ENCODE peak calls at places on chromosomes 2 and 18, in eight cellular contexts. D is PC-9, V is AG10803, F is ovary, C is nephron progenitor cell, E is A549, Q is HFFc6, B is RWPE1. A is an unnamed sample.

GRCh38 chr2:166333809-166334208 is 41.9 kb downstream of the SCN9A start:
- DNase-seq in D (no peak), V (peak; percentile 5), F (no peak), C (no peak), E (no peak), Q (peak; percentile 29), B (peak; percentile 2), A (no peak)

GRCh38 chr2:44952143-44952805 is 10.8 kb downstream of the SIX3 start:
- DNase-seq in D (no peak), V (peak; percentile 47), F (no peak), C (peak; percentile 81), E (peak; percentile 81), Q (no peak), B (peak; percentile 44), A (no peak)

GRCh38 chr18:32851936-32852335 is 79.1 kb upstream of the KLHL14 start:
- DNase-seq in D (no peak), V (no peak), F (no peak), C (no peak), E (no peak), Q (no peak), B (no peak), A (peak; percentile 59)

GRCh38 chr2:189210250-189211075 is 30.9 kb upstream of the COL5A2 start:
- DNase-seq in D (peak; percentile 37), V (peak; percentile 96), F (peak; percentile 68), C (no peak), E (peak; percentile 89), Q (peak; percentile 93), B (peak; percentile 76), A (peak; percentile 97)

GRCh38 chr2:40062381-40062780 is 283.3 kb upstream of the THUMPD2 start:
- DNase-seq in D (no peak), V (no peak), F (no peak), C (no peak), E (no peak), Q (no peak), B (no peak), A (no peak)

GRCh38 chr2:24613154-24613814 is 122.2 kb downstream of the NCOA1 start:
- DNase-seq in D (peak; percentile 42), V (peak; percentile 51), F (no peak), C (no peak), E (peak; percentile 25), Q (peak; percentile 75), B (no peak), A (no peak)

GRCh38 chr18:3233004-3233403 is 13.2 kb upstream of the MYOM1 start:
- DNase-seq in D (no peak), V (no peak), F (no peak), C (no peak), E (no peak), Q (no peak), B (no peak), A (no peak)

GRCh38 chr2:71458413-71459083 is 5.2 kb downstream of the DYSF start:
- DNase-seq in D (peak; percentile 81), V (peak; percentile 56), F (no peak), C (no peak), E (no peak), Q (peak; percentile 13), B (no peak), A (peak; percentile 49)

GRCh38 chr2:48519608-48520007 is 10.3 kb upstream of the STON1 start:
- DNase-seq in D (no peak), V (peak; percentile 89), F (no peak), C (no peak), E (no peak), Q (no peak), B (no peak), A (no peak)

GRCh38 chr2:130928385-130928784 is 91.7 kb downstream of the ARHGEF4 start:
- DNase-seq in D (no peak), V (no peak), F (no peak), C (no peak), E (no peak), Q (no peak), B (no peak), A (no peak)

GRCh38 chr2:94861308-94862152 is 9.7 kb upstream of the TEKT4 start:
- DNase-seq in D (no peak), V (no peak), F (no peak), C (peak; percentile 64), E (no peak), Q (no peak), B (no peak), A (no peak)

GRCh38 chr2:156845806-156846558 is 409.8 kb downstream of the GPD2 start:
- DNase-seq in D (no peak), V (no peak), F (no peak), C (no peak), E (no peak), Q (peak; percentile 21), B (no peak), A (no peak)

GRCh38 chr2:237896941-237897340 is 37.5 kb downstream of the RAMP1 start:
- DNase-seq in D (no peak), V (no peak), F (peak; percentile 7), C (no peak), E (no peak), Q (no peak), B (no peak), A (no peak)

DNA sequence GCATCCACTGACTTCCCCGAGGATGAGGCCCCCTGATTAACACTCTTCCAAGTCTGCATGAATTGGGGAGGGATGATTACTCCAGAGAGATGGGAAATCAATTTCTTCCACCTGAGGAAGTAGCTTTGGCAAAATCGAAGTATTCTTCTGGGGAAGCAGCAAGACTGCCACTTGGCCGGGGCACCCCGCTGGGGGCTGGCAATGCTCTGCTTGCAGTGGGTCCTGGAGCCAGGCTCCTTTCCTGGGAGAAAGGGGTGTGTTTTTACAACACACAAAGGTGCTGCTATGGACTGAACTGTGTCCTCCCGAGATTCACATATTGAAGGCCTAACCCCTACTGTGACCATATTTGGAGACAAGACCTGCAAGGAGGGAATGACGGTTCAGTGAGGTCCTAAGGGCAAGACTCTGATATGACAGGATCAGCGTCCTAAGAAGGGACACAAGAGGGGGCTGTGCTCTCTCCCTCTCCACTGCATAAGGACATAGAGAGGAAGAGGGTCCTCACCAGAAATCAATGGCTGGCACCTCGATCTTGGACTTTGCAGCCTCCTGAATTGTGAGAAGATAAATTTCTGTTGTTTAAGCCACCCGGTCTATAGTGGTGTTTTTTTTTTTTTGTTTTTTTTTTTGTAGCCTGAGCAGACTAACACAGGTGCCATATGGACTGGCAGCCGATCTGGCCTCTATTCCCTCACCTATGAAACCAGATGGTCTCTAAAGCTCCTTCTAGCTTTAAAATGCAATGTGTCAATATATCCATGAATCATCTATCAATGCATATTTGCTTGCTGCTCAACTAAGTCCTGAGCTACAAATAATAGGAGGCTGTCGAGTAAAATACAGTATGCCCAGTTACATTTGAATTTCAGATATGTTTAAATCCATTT is 3.6 kb upstream of the SMARCAL1 start:
- DNase-seq in D (no peak), V (no peak), F (no peak), C (no peak), E (no peak), Q (no peak), B (no peak), A (no peak)
- TF ChIP-seq CTCF in D (no peak), V (no peak), F (no peak), C (no peak), E (no peak), Q (no peak), B (no peak), A (no peak)

GRCh38 chr18:76803814-76804213 is 18.5 kb upstream of the ZNF236 start:
- DNase-seq in D (no peak), V (peak; percentile 44), F (peak; percentile 53), C (peak; percentile 69), E (peak; percentile 76), Q (peak; percentile 40), B (peak; percentile 68), A (peak; percentile 20)

GRCh38 chr18:76803413-76803812 is 18.9 kb upstream of the ZNF236 start:
- DNase-seq in D (no peak), V (no peak), F (no peak), C (no peak), E (no peak), Q (no peak), B (no peak), A (no peak)

GRCh38 chr18:76808561-76808960 is 13.8 kb upstream of the ZNF236 start:
- DNase-seq in D (no peak), V (no peak), F (no peak), C (no peak), E (no peak), Q (no peak), B (no peak), A (no peak)

GRCh38 chr18:76806301-76806700 is 16.1 kb upstream of the ZNF236 start:
- DNase-seq in D (no peak), V (no peak), F (no peak), C (no peak), E (no peak), Q (no peak), B (peak; percentile 87), A (no peak)

GRCh38 chr18:76805221-76805620 is 17.1 kb upstream of the ZNF236 start:
- DNase-seq in D (no peak), V (peak; percentile 17), F (no peak), C (no peak), E (no peak), Q (peak; percentile 60), B (no peak), A (no peak)
- TF ChIP-seq CTCF in D (no peak), V (peak; percentile 31), F (no peak), C (no peak), E (no peak), Q (peak; percentile 21), B (no peak), A (peak; percentile 27)

DNA sequence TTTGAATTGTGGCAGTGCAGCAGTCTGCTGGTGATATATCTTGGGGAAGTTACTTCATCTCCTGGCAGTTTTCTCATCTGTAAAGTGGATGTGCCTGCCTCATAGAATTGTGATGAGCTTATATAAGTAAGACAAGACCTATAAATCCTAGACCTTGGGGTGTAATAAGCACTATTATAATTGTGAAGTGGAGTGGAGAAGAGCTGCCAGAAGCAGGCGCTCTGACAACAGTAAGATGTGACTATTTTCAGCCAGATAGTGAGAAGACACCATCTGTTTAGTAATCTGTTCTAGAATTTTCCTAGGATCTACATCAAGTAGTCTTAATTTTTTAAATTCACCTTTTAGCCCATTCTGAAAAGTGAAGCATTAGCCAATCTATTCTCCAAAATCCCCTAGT is 85.6 kb upstream of the TSPYL6 start:
- DNase-seq in D (no peak), V (no peak), F (no peak), C (no peak), E (no peak), Q (no peak), B (no peak), A (no peak)
- TF ChIP-seq CTCF in D (no peak), V (peak; percentile 14), F (no peak), C (no peak), E (peak; percentile 32), Q (no peak), B (no peak), A (peak; percentile 17)

GRCh38 chr2:240412211-240412830 is 23.1 kb upstream of the GPC1 start:
- DNase-seq in D (no peak), V (no peak), F (no peak), C (peak; percentile 32), E (no peak), Q (no peak), B (no peak), A (no peak)

GRCh38 chr2:240410808-240411207 is 24.7 kb upstream of the GPC1 start:
- DNase-seq in D (no peak), V (no peak), F (no peak), C (no peak), E (no peak), Q (no peak), B (no peak), A (no peak)

GRCh38 chr2:240411261-240412160 is 24.0 kb upstream of the GPC1 start:
- DNase-seq in D (no peak), V (no peak), F (no peak), C (peak; percentile 1), E (no peak), Q (no peak), B (no peak), A (no peak)

GRCh38 chr2:240413813-240414429 is 21.5 kb upstream of the GPC1 start:
- DNase-seq in D (no peak), V (no peak), F (no peak), C (no peak), E (no peak), Q (no peak), B (no peak), A (no peak)

GRCh38 chr2:240412975-240413812 is 22.3 kb upstream of the GPC1 start:
- DNase-seq in D (no peak), V (no peak), F (no peak), C (no peak), E (no peak), Q (no peak), B (no peak), A (no peak)
- TF ChIP-seq CTCF in D (no peak), V (no peak), F (no peak), C (no peak), E (no peak), Q (no peak), B (no peak), A (no peak)

A was measured in astrocyte of the cerebellum.